ENCODE peak calls at places on chromosomes 1 and 21, in six cellular contexts. G is AG04450, M is GM12865, D is MG63, I is BJ, Q is mesendoderm. V is an unnamed sample.

GRCh38 chr1:102434421-102434820 is 437.7 kb upstream of the OLFM3 start:
- DNase-seq in M (peak), Q (peak), G (no peak), I (no peak), D (no peak), V (no peak)

GRCh38 chr1:245388687-245389086 is 233.9 kb downstream of the KIF26B start:
- DNase-seq in G (no peak), Q (no peak), D (no peak), I (no peak), M (no peak), V (no peak)

GRCh38 chr21:34075099-34075425 is 1.7 kb downstream of the MRPS6 start:
- DNase-seq in I (no peak), Q (no peak), M (no peak), G (no peak), D (no peak), V (no peak)

GRCh38 chr1:6545276-6545934 is 8.9 kb downstream of the NOL9 start:
- DNase-seq in M (no peak), Q (no peak), I (no peak), D (peak), G (no peak), V (no peak)

GRCh38 chr1:201137579-201138310 is 10.8 kb upstream of the ASCL5 start:
- DNase-seq in G (peak), M (no peak), I (peak), Q (no peak), D (peak), V (peak)

GRCh38 chr1:1431845-1432565 is 3.5 kb upstream of the VWA1 start:
- DNase-seq in Q (peak), G (no peak), D (no peak), M (no peak), I (no peak), V (no peak)

GRCh38 chr21:33219961-33220360 is 9.8 kb upstream of the IFNAR2 start:
- DNase-seq in M (no peak), I (no peak), Q (no peak), G (no peak), D (no peak), V (no peak)

GRCh38 chr1:218488531-218488930 is 143.4 kb downstream of the TGFB2 start:
- DNase-seq in D (no peak), G (no peak), Q (no peak), M (no peak), I (no peak), V (no peak)

GRCh38 chr21:38806153-38806941 is 618 bp downstream of the ETS2 start:
- DNase-seq in M (peak), G (no peak), I (no peak), D (peak), Q (no peak), V (no peak)

GRCh38 chr1:55544826-55545225 is 329.7 kb upstream of the USP24 start:
- DNase-seq in G (no peak), D (no peak), M (no peak), I (peak), Q (no peak), V (peak)
- H3K4me3 ChIP-seq in G (no peak), D (no peak), M (no peak), I (no peak), Q (no peak), V (no peak)

GRCh38 chr1:107804746-107805145 is 160.2 kb downstream of the VAV3 start:
- DNase-seq in I (no peak), Q (no peak), G (no peak), M (no peak), D (no peak), V (no peak)
- H3K4me3 ChIP-seq in I (no peak), Q (no peak), G (no peak), M (no peak), D (no peak), V (no peak)

DNA sequence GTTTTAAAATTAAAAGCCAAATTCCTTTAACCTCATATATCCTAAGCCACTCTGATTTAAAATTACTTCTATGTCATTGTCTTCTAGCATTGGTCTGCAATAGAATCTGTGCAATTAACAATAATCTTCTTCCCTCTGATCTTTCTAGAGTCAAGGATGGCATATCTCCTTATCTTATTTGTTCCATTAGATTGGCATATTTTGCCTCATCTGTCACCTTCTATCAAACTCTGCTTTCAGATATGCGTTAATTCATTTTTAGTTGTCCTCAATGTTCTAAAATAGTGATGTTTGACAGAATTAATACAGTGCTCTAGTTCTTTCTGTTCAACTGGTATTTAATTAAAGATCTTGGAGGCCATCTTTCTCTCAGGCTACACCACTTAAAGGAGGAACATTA is 3.1 kb downstream of the NRIP1 start:
- DNase-seq in D (no peak), M (no peak), G (no peak), I (no peak), Q (no peak), V (no peak)
- H3K4me3 ChIP-seq in D (no peak), M (no peak), G (peak), I (no peak), Q (no peak), V (no peak)

DNA sequence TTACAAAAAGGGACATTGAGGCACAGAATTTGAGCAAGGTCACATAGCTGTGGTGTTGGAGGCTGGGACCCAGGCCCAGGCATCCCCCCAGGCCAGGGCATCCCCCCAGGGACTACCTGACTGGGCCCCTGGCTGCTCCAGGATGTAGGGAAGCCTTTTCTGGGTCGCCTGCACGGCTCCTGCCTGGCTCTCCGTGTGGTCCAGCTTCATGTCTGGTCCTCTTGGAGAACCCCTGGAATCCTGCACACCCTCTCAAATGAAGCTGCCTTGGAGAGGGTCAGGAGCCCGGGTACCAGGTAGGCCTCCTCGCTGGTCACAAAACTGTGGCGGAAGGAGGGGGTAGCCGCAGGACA is 919 bp upstream of the CELSR2 start:
- DNase-seq in D (no peak), G (no peak), M (no peak), Q (no peak), I (no peak), V (no peak)
- H3K4me3 ChIP-seq in D (no peak), G (no peak), M (no peak), Q (no peak), I (no peak), V (no peak)